ENCODE peak calls at places on chromosomes 5 and 9, in seven cellular contexts. M, V, J, R, E, C and A are unnamed samples.

GRCh38 chr5:13567819-13568218 is 376.7 kb downstream of the DNAH5 start:
- DNase-seq in M (no peak), V (peak), J (no peak), R (no peak), E (no peak), C (no peak), A (no peak)

GRCh38 chr5:37837101-37838032 is 2.5 kb downstream of the GDNF start:
- DNase-seq in M (peak), V (peak), J (peak), R (peak), E (peak), C (peak), A (no peak)

GRCh38 chr5:63008195-63008594 is 429.6 kb downstream of the LRRC70 start:
- DNase-seq in M (no peak), V (no peak), J (no peak), R (no peak), E (no peak), C (no peak), A (no peak)

GRCh38 chr9:94882953-94883641 is 156.6 kb downstream of the AOPEP start:
- DNase-seq in M (no peak), V (no peak), J (no peak), R (no peak), E (no peak), C (no peak), A (peak)

GRCh38 chr9:100160021-100160420 is 61.0 kb downstream of the INVS start:
- DNase-seq in M (no peak), V (no peak), J (no peak), R (no peak), E (no peak), C (no peak), A (no peak)

GRCh38 chr9:93662016-93662638 is 85.7 kb downstream of the PHF2 start:
- DNase-seq in M (no peak), V (no peak), J (no peak), R (no peak), E (no peak), C (no peak), A (no peak)

GRCh38 chr5:77492653-77493000 is 511 bp upstream of the WDR41 start:
- DNase-seq in M (no peak), V (no peak), J (no peak), R (no peak), E (no peak), C (no peak), A (no peak)

GRCh38 chr9:14007199-14007769 is 306.7 kb downstream of the NFIB start:
- DNase-seq in M (no peak), V (no peak), J (no peak), R (peak), E (no peak), C (no peak), A (no peak)

GRCh38 chr9:107243757-107244156 is 39.3 kb upstream of the RAD23B start:
- DNase-seq in M (no peak), V (peak), J (no peak), R (peak), E (no peak), C (peak), A (no peak)

GRCh38 chr9:74653437-74654080 is 156.4 kb downstream of the RORB start:
- DNase-seq in M (no peak), V (no peak), J (no peak), R (no peak), E (no peak), C (no peak), A (no peak)

GRCh38 chr5:61768692-61769281 is 436.7 kb downstream of the ZSWIM6 start:
- DNase-seq in M (no peak), V (peak), J (no peak), R (peak), E (no peak), C (no peak), A (no peak)

GRCh38 chr9:127214421-127215265 is 49.9 kb upstream of the GARNL3 start:
- DNase-seq in M (no peak), V (peak), J (peak), R (peak), E (no peak), C (peak), A (no peak)

GRCh38 chr5:80034962-80035821 is at the start of gene THBS4:
- DNase-seq in M (no peak), V (no peak), J (no peak), R (no peak), E (no peak), C (no peak), A (no peak)

GRCh38 chr9:136587145-136587943 is 41.5 kb upstream of the NOTCH1 start:
- DNase-seq in M (no peak), V (peak), J (peak), R (peak), E (peak), C (no peak), A (no peak)

GRCh38 chr5:9733456-9733855 is 103.3 kb upstream of the TAS2R1 start:
- DNase-seq in M (no peak), V (peak), J (no peak), R (no peak), E (no peak), C (no peak), A (no peak)

GRCh38 chr9:124040935-124041816 is 29.6 kb downstream of the LHX2 start:
- DNase-seq in M (no peak), V (no peak), J (peak), R (peak), E (no peak), C (peak), A (no peak)

GRCh38 chr5:17132444-17133083 is 84.9 kb upstream of the BASP1 start:
- DNase-seq in M (no peak), V (peak), J (no peak), R (no peak), E (no peak), C (no peak), A (no peak)

GRCh38 chr5:132462856-132463745 is 27.5 kb downstream of the IRF1 start:
- DNase-seq in M (no peak), V (no peak), J (peak), R (no peak), E (no peak), C (no peak), A (no peak)

GRCh38 chr9:26551451-26551850 is 341.2 kb downstream of the CAAP1 start:
- DNase-seq in M (no peak), V (no peak), J (no peak), R (no peak), E (no peak), C (no peak), A (no peak)

GRCh38 chr5:36530249-36530648 is 76.2 kb upstream of the SLC1A3 start:
- DNase-seq in M (no peak), V (no peak), J (no peak), R (no peak), E (no peak), C (no peak), A (no peak)

GRCh38 chr5:174402224-174402812 is 322.1 kb upstream of the MSX2 start:
- DNase-seq in M (no peak), V (no peak), J (no peak), R (no peak), E (no peak), C (no peak), A (peak)

GRCh38 chr5:144150996-144151395 is 19.5 kb downstream of the YIPF5 start:
- DNase-seq in M (no peak), V (peak), J (no peak), R (no peak), E (no peak), C (no peak), A (no peak)

DNA sequence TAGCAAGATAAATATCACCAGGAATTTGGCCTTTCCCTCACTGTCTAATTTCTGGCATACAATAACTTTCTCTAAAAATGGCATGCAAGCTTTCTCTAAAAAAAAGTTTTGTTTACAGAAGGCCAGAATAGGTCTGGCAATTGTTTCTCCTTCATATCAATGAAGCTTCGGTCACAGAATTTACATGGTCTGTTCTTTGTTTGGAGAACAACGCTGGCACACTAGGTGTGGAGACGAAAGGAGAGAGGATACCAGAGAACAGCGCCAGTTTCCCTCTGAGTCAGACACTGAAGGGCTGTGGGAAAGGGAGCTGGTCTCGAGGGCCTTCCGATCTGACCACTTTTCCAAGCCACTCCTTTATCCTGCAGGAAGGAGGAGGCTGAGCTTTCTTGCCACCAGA is 60.1 kb upstream of the ITGA1 start:
- DNase-seq in M (no peak), V (peak), J (no peak), R (peak), E (no peak), C (peak), A (no peak)
- H3K4me3 ChIP-seq in M (no peak), V (no peak), J (no peak), R (no peak), E (no peak), C (no peak), A (no peak)

GRCh38 chr9:87500491-87500890 is 2.8 kb downstream of the DAPK1 start:
- DNase-seq in M (no peak), V (no peak), J (no peak), R (no peak), E (no peak), C (no peak), A (no peak)

GRCh38 chr9:87500894-87501656 is 3.4 kb downstream of the DAPK1 start:
- DNase-seq in M (no peak), V (no peak), J (no peak), R (no peak), E (no peak), C (no peak), A (no peak)

GRCh38 chr9:87498046-87498815 is 564 bp downstream of the DAPK1 start:
- DNase-seq in M (no peak), V (no peak), J (peak), R (peak), E (peak), C (peak), A (no peak)

GRCh38 chr9:87498816-87499454 is 1.3 kb downstream of the DAPK1 start:
- DNase-seq in M (no peak), V (no peak), J (no peak), R (no peak), E (no peak), C (no peak), A (no peak)

GRCh38 chr9:87499455-87500015 is 1.9 kb downstream of the DAPK1 start:
- DNase-seq in M (no peak), V (no peak), J (no peak), R (no peak), E (no peak), C (no peak), A (no peak)
- TF ChIP-seq CTCF in M (no peak), V (no peak), J (no peak), R (no peak), E (no peak), C (no peak), A (no peak)

GRCh38 chr5:160134332-160134731 is 15.1 kb upstream of the PWWP2A start:
- DNase-seq in M (no peak), V (no peak), J (no peak), R (no peak), E (no peak), C (no peak), A (no peak)
- H3K27ac ChIP-seq in M (peak), V (no peak), J (no peak), R (no peak), E (no peak), C (no peak), A (peak)

GRCh38 chr9:37290881-37291485 is 131.5 kb upstream of the GRHPR start:
- DNase-seq in M (no peak), V (peak), J (no peak), R (no peak), E (no peak), C (no peak), A (no peak)

GRCh38 chr9:37287317-37287716 is 135.2 kb upstream of the GRHPR start:
- DNase-seq in M (no peak), V (no peak), J (no peak), R (no peak), E (no peak), C (no peak), A (no peak)

GRCh38 chr9:37286530-37287175 is 135.8 kb upstream of the GRHPR start:
- DNase-seq in M (no peak), V (no peak), J (no peak), R (no peak), E (no peak), C (no peak), A (no peak)

GRCh38 chr9:37290366-37290765 is 132.1 kb upstream of the GRHPR start:
- DNase-seq in M (no peak), V (no peak), J (no peak), R (no peak), E (no peak), C (no peak), A (no peak)

GRCh38 chr9:37289631-37290030 is 132.9 kb upstream of the GRHPR start:
- DNase-seq in M (no peak), V (no peak), J (no peak), R (no peak), E (no peak), C (no peak), A (no peak)
- H3K4me3 ChIP-seq in M (no peak), V (no peak), J (no peak), R (no peak), E (no peak), C (no peak), A (no peak)

GRCh38 chr9:129343697-129344375 is 165.8 kb upstream of the IER5L start:
- DNase-seq in M (peak), V (no peak), J (peak), R (peak), E (peak), C (no peak), A (no peak)
- TF ChIP-seq CTCF in M (no peak), V (no peak), J (peak), R (no peak), E (no peak), C (peak), A (no peak)

GRCh38 chr9:101427957-101428655 is 7.5 kb downstream of the ALDOB start:
- DNase-seq in M (no peak), V (no peak), J (no peak), R (no peak), E (no peak), C (no peak), A (no peak)
- H3K27ac ChIP-seq in M (no peak), V (no peak), J (no peak), R (peak), E (no peak), C (no peak), A (no peak)

GRCh38 chr5:149407331-149408251 is 28.5 kb upstream of the IL17B start:
- DNase-seq in M (no peak), V (no peak), J (no peak), R (no peak), E (no peak), C (no peak), A (no peak)
- H3K4me3 ChIP-seq in M (peak), V (peak), J (peak), R (peak), E (peak), C (peak), A (peak)

DNA sequence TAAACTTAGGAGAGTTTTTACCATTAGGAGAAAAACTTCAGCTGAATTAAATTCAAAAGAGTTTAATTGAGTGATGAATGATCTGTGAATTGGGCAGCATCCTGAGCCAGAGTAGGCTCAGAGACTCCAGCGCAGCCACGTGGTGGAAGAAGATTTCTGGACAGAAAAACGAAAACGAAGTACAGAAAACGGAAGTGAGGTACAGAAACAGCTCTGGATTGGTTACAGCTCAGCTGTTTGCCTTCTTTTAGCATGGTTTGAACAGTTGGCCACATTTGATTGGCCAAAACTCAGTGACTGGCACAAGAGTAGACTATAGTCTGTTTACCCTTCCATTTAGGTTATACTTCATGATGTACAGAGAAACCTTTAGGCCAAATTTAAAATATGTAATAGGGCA is 69.2 kb upstream of the PLPP1 start:
- DNase-seq in M (peak), V (peak), J (no peak), R (no peak), E (no peak), C (no peak), A (peak)
- TF ChIP-seq CTCF in M (no peak), V (no peak), J (no peak), R (no peak), E (no peak), C (no peak), A (no peak)